ENCODE peak calls at places on chromosomes 7 and 10, in four cellular contexts. R is NB4, C is BJ, D is bronchial epithelial cell. X is an unnamed sample.

GRCh38 chr7:157007470-157008066 is 2.9 kb downstream of the MNX1 start:
- DNase-seq in R (no peak), D (no peak), C (no peak), X (no peak)

GRCh38 chr10:110783509-110784103 is 88.1 kb upstream of the PDCD4 start:
- DNase-seq in R (peak; percentile 36), D (no peak), C (no peak), X (no peak)

GRCh38 chr10:74771054-74771453 is 55.3 kb upstream of the KAT6B start:
- DNase-seq in R (peak; percentile 22), D (no peak), C (no peak), X (no peak)

GRCh38 chr10:6300106-6300783 is 97.5 kb downstream of the PFKFB3 start:
- DNase-seq in C (peak; percentile 54), D (no peak), R (peak; percentile 74), X (peak; percentile 44)

GRCh38 chr10:99329891-99330674 is 927 bp downstream of the CNNM1 start:
- DNase-seq in C (no peak), D (no peak), R (no peak), X (no peak)

GRCh38 chr10:4301296-4301695 is 516.3 kb upstream of the KLF6 start:
- DNase-seq in D (peak; percentile 13), R (no peak), C (no peak), X (no peak)

GRCh38 chr10:114604357-114605129 is 53.5 kb downstream of the ABLIM1 start:
- DNase-seq in R (no peak), C (no peak), D (no peak), X (no peak)

GRCh38 chr7:116799912-116800311 is 62.5 kb upstream of the CAPZA2 start:
- DNase-seq in C (no peak), R (no peak), D (peak; percentile 60), X (no peak)

GRCh38 chr7:2510130-2510776 is 9.3 kb upstream of the LFNG start:
- DNase-seq in D (no peak), R (no peak), C (no peak), X (no peak)

GRCh38 chr10:54441286-54441685 is 359.7 kb downstream of the PCDH15 start:
- DNase-seq in C (no peak), D (no peak), R (no peak), X (no peak)

GRCh38 chr7:119175916-119176627 is 951.6 kb downstream of the ANKRD7 start:
- DNase-seq in R (peak; percentile 89), D (peak; percentile 67), C (no peak), X (no peak)

DNA sequence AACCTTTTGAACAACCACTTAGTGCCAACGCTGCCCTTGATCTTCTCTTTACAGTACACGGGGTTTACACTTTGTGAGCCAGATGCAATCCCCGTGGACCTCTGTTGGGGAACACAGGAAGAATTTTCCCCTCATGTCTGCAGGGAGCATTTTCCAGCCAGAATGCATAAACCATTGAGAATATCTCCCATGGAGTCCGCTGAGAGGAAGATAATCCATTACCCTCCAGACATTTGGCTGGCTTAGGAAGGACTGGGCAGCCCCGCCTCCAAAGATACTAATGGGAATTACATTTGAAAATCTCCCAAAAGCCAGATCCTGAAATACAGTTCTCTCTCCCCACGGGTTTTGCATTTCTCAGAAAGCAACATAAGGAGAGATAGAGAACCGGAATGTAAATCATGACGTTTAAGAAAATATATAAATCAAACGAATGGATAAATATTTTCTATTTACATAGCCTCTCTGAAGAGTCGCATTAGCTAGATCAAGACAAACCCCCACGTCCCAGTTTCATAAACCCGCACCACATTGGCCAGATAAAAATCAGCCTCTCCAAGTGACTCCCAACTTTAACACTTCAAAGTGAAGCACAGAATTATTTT is 53.5 kb downstream of the TRIL start:
- DNase-seq in C (no peak), D (peak; percentile 10), R (no peak), X (no peak)
- H3K4me3 ChIP-seq in C (peak overlapping the region; percentile 1), D (no peak overlapping the region), R (no peak overlapping the region), X (no peak overlapping the region)

GRCh38 chr7:6578114-6579084 is 1.1 kb downstream of the ZDHHC4 start:
- DNase-seq in D (peak; percentile 52), C (no peak), R (no peak), X (no peak)

GRCh38 chr7:6577369-6578113 is at the start of gene ZDHHC4:
- DNase-seq in R (peak; percentile 99), D (peak; percentile 68), C (peak; percentile 22), X (no peak)

GRCh38 chr7:6576024-6576866 is 1.0 kb upstream of the ZDHHC4 start:
- DNase-seq in C (no peak), D (no peak), R (peak; percentile 66), X (no peak)

GRCh38 chr7:6575246-6576023 is 1.8 kb upstream of the ZDHHC4 start:
- DNase-seq in R (no peak), C (no peak), D (no peak), X (no peak)

GRCh38 chr7:6579446-6579845 is 2.2 kb downstream of the ZDHHC4 start:
- DNase-seq in R (peak; percentile 84), C (no peak), D (no peak), X (no peak)
- TF ChIP-seq CTCF in R (peak; percentile 67), C (peak; percentile 12), D (peak; percentile 9), X (peak; percentile 25)

GRCh38 chr10:49400365-49400764 is 4.5 kb upstream of the DRGX start:
- DNase-seq in D (no peak), C (no peak), R (no peak), X (no peak)

GRCh38 chr10:49398986-49399385 is 3.1 kb upstream of the DRGX start:
- DNase-seq in C (no peak), D (no peak), R (no peak), X (no peak)

GRCh38 chr10:49396666-49396999 is 744 bp upstream of the DRGX start:
- DNase-seq in R (no peak), C (no peak), D (no peak), X (no peak)

GRCh38 chr10:49397036-49397999 is 1.4 kb upstream of the DRGX start:
- DNase-seq in D (no peak), C (no peak), R (no peak), X (no peak)

GRCh38 chr10:49398000-49398861 is 2.3 kb upstream of the DRGX start:
- DNase-seq in C (no peak), R (peak; percentile 30), D (peak; percentile 38), X (no peak)
- H3K4me3 ChIP-seq in C (no peak overlapping the region), R (no peak overlapping the region), D (peak overlapping the region; percentile 12), X (peak overlapping the region; percentile 29)

GRCh38 chr7:55065079-55065478 is 46.3 kb downstream of the EGFR start:
- DNase-seq in R (peak; percentile 89), D (peak; percentile 88), C (peak; percentile 85), X (peak; percentile 97)

GRCh38 chr7:55066479-55066878 is 47.7 kb downstream of the EGFR start:
- DNase-seq in R (peak; percentile 28), C (no peak), D (no peak), X (no peak)

GRCh38 chr7:55063633-55064032 is 44.8 kb downstream of the EGFR start:
- DNase-seq in C (no peak), D (peak; percentile 62), R (no peak), X (no peak)

GRCh38 chr7:55066938-55067337 is 48.1 kb downstream of the EGFR start:
- DNase-seq in C (no peak), R (no peak), D (no peak), X (no peak)

DNA sequence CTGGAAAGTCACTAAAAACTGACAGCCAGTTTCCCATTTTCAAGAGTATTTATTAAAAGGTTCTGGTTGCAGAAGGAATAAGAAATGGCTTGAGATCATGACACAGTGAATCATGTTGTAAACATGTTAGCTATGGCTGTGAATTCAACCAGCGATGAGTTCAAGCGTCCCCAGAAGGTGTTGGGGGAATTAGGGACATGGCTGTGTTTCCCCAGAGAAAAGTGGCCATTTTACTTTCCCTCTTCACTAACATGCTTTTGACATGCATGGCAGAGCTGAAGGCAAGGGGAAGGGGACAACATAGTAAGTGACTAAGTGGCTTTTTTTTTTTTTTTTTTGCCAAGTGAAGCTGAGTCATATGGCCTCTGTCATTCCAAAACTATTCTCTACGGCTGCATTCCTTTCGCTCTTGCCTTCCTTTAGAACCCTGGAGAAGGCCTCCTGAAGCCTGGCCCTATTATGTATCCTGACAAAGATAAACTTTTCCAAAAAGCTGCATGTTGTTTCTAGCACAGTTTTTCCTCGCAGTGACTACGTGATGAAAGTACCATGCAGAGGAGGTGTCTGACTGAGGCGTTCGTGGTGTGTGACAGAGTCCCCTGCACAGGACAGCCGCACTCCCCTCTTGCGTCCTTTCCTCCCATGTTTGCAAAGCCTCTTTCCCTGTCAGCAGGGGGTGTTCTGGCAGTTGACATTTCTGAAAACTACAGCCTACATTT is 46.9 kb downstream of the EGFR start:
- DNase-seq in C (no peak), D (peak; percentile 86), R (peak; percentile 59), X (no peak)
- TF ChIP-seq CTCF in C (peak; percentile 17), D (no peak), R (no peak), X (no peak)

GRCh38 chr10:43230101-43230908 is 36.6 kb downstream of the RASGEF1A start:
- DNase-seq in D (no peak), R (no peak), C (no peak), X (no peak)
- H3K4me3 ChIP-seq in D (no peak overlapping the region), R (no peak overlapping the region), C (no peak overlapping the region), X (no peak overlapping the region)

GRCh38 chr10:71184402-71184801 is 28.0 kb upstream of the UNC5B start:
- DNase-seq in R (no peak), D (no peak), C (no peak), X (no peak)

GRCh38 chr10:71188201-71188600 is 24.2 kb upstream of the UNC5B start:
- DNase-seq in C (no peak), R (no peak), D (no peak), X (no peak)

GRCh38 chr10:71187197-71187596 is 25.2 kb upstream of the UNC5B start:
- DNase-seq in D (no peak), R (no peak), C (no peak), X (no peak)

GRCh38 chr10:71185209-71185608 is 27.2 kb upstream of the UNC5B start:
- DNase-seq in R (no peak), D (no peak), C (no peak), X (no peak)

GRCh38 chr10:71187600-71187999 is 24.8 kb upstream of the UNC5B start:
- DNase-seq in C (no peak), D (no peak), R (no peak), X (no peak)
- TF ChIP-seq CTCF in C (no peak), D (no peak), R (no peak), X (no peak)